ENCODE peak calls at places on chromosomes 5 and 9, in nine cellular contexts. B, H, J, Z, Y, L, Q, W and F are unnamed samples.

GRCh38 chr9:114002986-114003740 is 74.9 kb downstream of the AMBP start:
- DNase-seq in H (no peak), Q (no peak), B (no peak), J (no peak), L (no peak), Y (no peak), Z (no peak), W (no peak), F (no peak)

GRCh38 chr9:4904322-4905134 is 80.5 kb upstream of the JAK2 start:
- DNase-seq in Y (no peak), J (no peak), L (no peak), B (peak), H (no peak), Z (no peak), Q (no peak), W (no peak), F (no peak)

GRCh38 chr9:4894076-4894475 is 91.0 kb upstream of the JAK2 start:
- DNase-seq in H (no peak), B (no peak), Q (no peak), Y (no peak), W (no peak), L (no peak), Z (no peak), J (no peak), F (no peak)

GRCh38 chr5:181204561-181205401 is at the start of gene TRIM7:
- DNase-seq in H (no peak), L (no peak), B (peak), Y (no peak), Z (peak), Q (peak), W (no peak), J (no peak), F (peak)

GRCh38 chr9:123120131-123120530 is 86.7 kb downstream of the GPR21 start:
- DNase-seq in L (no peak), J (no peak), W (no peak), Q (no peak), B (no peak), H (no peak), Y (no peak), Z (no peak), F (no peak)

GRCh38 chr5:83470920-83471404 is 582 bp upstream of the VCAN start:
- DNase-seq in Q (peak), W (no peak), H (no peak), Y (no peak), Z (no peak), B (no peak), L (no peak), J (no peak), F (peak)

GRCh38 chr5:81428446-81428845 is 34.5 kb upstream of the ACOT12 start:
- DNase-seq in L (no peak), H (no peak), Q (no peak), W (no peak), B (peak), Z (no peak), Y (no peak), J (no peak), F (no peak)

GRCh38 chr5:121251954-121252353 is 599.7 kb upstream of the FTMT start:
- DNase-seq in L (peak), B (peak), H (peak), Y (no peak), Q (no peak), W (peak), Z (no peak), J (no peak), F (no peak)

GRCh38 chr5:109409061-109409843 is 522 bp downstream of the PJA2 start:
- DNase-seq in H (peak), Y (peak), W (no peak), Z (peak), L (peak), B (peak), Q (peak), J (peak), F (peak)

GRCh38 chr5:68757813-68758212 is 336.0 kb upstream of the SLC30A5 start:
- DNase-seq in L (no peak), J (no peak), W (no peak), Q (peak), B (no peak), H (no peak), Z (no peak), Y (no peak), F (no peak)

GRCh38 chr5:102138243-102138653 is 157.8 kb downstream of the SLCO4C1 start:
- DNase-seq in H (no peak), J (no peak), L (peak), Y (no peak), Q (no peak), B (peak), W (no peak), Z (no peak), F (no peak)

GRCh38 chr9:85723220-85723619 is 18.5 kb downstream of the AGTPBP1 start:
- DNase-seq in Q (no peak), L (peak), J (no peak), Y (no peak), B (no peak), Z (no peak), W (no peak), H (no peak), F (peak)

GRCh38 chr9:336039-336438 is 121.4 kb downstream of the DOCK8 start:
- DNase-seq in Q (no peak), Z (no peak), H (no peak), L (peak), J (no peak), B (peak), Y (no peak), W (no peak), F (no peak)

GRCh38 chr5:132176543-132176945 is 51.1 kb downstream of the P4HA2 start:
- DNase-seq in B (no peak), Z (no peak), L (no peak), W (no peak), Q (no peak), J (no peak), Y (no peak), H (no peak), F (peak)

GRCh38 chr5:24401767-24402166 is 243.0 kb downstream of the CDH10 start:
- DNase-seq in L (no peak), J (no peak), Q (no peak), B (peak), H (no peak), Y (peak), W (no peak), Z (no peak), F (no peak)

GRCh38 chr9:98884849-98885248 is 58.9 kb upstream of the COL15A1 start:
- DNase-seq in Q (no peak), Y (no peak), Z (no peak), J (no peak), B (no peak), L (no peak), W (no peak), H (no peak), F (no peak)

GRCh38 chr5:151585970-151586369 is 5.2 kb downstream of the FAT2 start:
- DNase-seq in H (no peak), W (no peak), J (no peak), Y (no peak), Q (peak), B (no peak), Z (no peak), L (no peak), F (no peak)

GRCh38 chr9:89595646-89596045 is 9.2 kb upstream of the GADD45G start:
- DNase-seq in W (no peak), H (no peak), B (no peak), Y (no peak), Q (no peak), L (no peak), J (no peak), Z (no peak), F (no peak)

GRCh38 chr5:91302335-91302734 is 80.8 kb downstream of the ARRDC3 start:
- DNase-seq in Q (peak), Z (no peak), Y (no peak), H (no peak), J (no peak), L (no peak), B (peak), W (no peak), F (peak)

GRCh38 chr5:58114324-58114723 is 345.6 kb downstream of the PLK2 start:
- DNase-seq in Z (no peak), J (no peak), H (no peak), L (no peak), Q (no peak), W (no peak), B (no peak), Y (no peak), F (no peak)

GRCh38 chr5:150787659-150788058 is 9.1 kb downstream of the SMIM3 start:
- DNase-seq in Q (no peak), Y (no peak), W (no peak), H (no peak), Z (no peak), L (no peak), B (no peak), J (no peak), F (no peak)

GRCh38 chr9:38482918-38483592 is 58.8 kb upstream of the IGFBPL1 start:
- DNase-seq in J (no peak), W (no peak), Q (peak), B (no peak), Z (no peak), L (no peak), Y (no peak), H (no peak), F (peak)

GRCh38 chr9:120393386-120394057 is 186.4 kb downstream of the CDK5RAP2 start:
- DNase-seq in L (no peak), B (no peak), Z (no peak), H (no peak), Q (no peak), Y (no peak), W (no peak), J (no peak), F (no peak)

GRCh38 chr5:33079548-33079947 is 361.2 kb upstream of the TARS1 start:
- DNase-seq in W (no peak), H (no peak), J (no peak), B (no peak), Y (no peak), L (no peak), Q (no peak), Z (no peak), F (no peak)

GRCh38 chr9:35333551-35333950 is 156.4 kb upstream of the RUSC2 start:
- DNase-seq in Z (no peak), L (no peak), J (no peak), B (no peak), W (no peak), Q (no peak), Y (no peak), H (no peak), F (no peak)

GRCh38 chr5:135723451-135723850 is 111.0 kb upstream of the SLC25A48 start:
- DNase-seq in Q (no peak), B (no peak), L (no peak), Y (no peak), J (no peak), H (no peak), Z (no peak), W (no peak), F (no peak)

GRCh38 chr9:16830806-16831205 is 39.7 kb downstream of the BNC2 start:
- DNase-seq in Y (no peak), B (no peak), Z (no peak), W (no peak), Q (no peak), L (no peak), H (no peak), J (no peak), F (no peak)

GRCh38 chr9:32431940-32432555 is 47.6 kb downstream of the ACO1 start:
- DNase-seq in Q (peak), H (peak), Y (no peak), J (no peak), L (peak), B (peak), W (no peak), Z (peak), F (peak)

GRCh38 chr5:37712750-37713149 is 127.1 kb downstream of the GDNF start:
- DNase-seq in Y (no peak), W (no peak), B (no peak), Q (no peak), H (no peak), L (no peak), J (no peak), Z (no peak), F (no peak)

GRCh38 chr5:37709020-37709419 is 130.8 kb downstream of the GDNF start:
- DNase-seq in B (no peak), J (no peak), L (no peak), H (no peak), Z (no peak), W (no peak), Q (no peak), Y (no peak), F (no peak)

GRCh38 chr5:37715361-37715760 is 124.5 kb downstream of the GDNF start:
- DNase-seq in L (peak), Y (no peak), Q (no peak), J (no peak), B (no peak), Z (no peak), H (no peak), W (no peak), F (no peak)

GRCh38 chr5:37714756-37715155 is 125.1 kb downstream of the GDNF start:
- DNase-seq in Z (no peak), Q (no peak), W (no peak), J (no peak), B (no peak), L (no peak), Y (no peak), H (no peak), F (no peak)

DNA sequence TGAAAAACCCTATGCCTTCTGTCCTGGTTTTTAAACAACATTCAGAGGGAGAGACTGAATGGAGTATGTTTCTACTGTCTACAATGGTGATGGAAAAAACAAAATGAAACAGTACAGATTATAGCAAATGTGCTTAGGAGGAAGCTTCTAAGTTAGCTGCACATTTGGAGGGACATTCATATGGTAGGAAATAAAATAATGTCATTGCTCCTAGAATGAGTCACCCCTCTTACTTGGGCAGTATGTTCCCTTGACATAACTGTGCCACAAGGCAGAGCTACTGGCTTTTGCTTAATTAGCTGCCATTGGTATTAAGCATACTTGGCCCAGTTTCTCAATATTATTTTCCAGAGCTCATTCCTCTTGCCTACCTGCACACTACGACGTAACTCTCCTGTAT is 128.9 kb downstream of the GDNF start:
- DNase-seq in J (no peak), H (no peak), Z (no peak), L (no peak), W (no peak), B (no peak), Q (no peak), Y (no peak), F (no peak)
- H3K27ac ChIP-seq in J (no peak), H (no peak), Z (no peak), L (no peak), W (no peak), B (no peak), Q (no peak), Y (no peak), F (no peak)

DNA sequence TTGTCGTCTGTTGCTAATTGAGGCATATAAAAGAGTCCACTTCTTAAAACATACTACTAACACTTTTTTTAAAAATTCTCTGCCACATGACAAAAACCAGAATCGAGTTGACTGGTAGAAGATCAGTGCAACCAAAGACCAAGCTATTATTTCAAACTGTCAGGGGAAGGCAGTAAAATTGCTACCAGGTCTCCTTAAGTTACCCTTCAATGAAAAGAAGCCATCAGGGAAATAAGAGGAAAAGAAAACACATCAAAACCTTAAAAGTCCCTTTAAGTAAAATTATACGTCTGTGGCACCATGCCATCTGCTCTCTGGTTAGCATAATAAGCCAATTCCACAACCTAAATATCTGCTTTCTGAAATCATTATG is 9.6 kb downstream of the ZNF608 start:
- DNase-seq in B (no peak), Z (no peak), Q (no peak), Y (no peak), L (no peak), W (no peak), J (no peak), H (no peak), F (no peak)
- TF ChIP-seq REST in B (no peak), Z (no peak), Q (no peak), Y (no peak), L (no peak), W (no peak), J (no peak), H (no peak), F (no peak)

GRCh38 chr5:54610197-54610898 is 92.8 kb downstream of the SNX18 start:
- DNase-seq in W (no peak), B (no peak), L (no peak), J (peak), Y (peak), Z (no peak), Q (no peak), H (no peak), F (no peak)
- H3K27ac ChIP-seq in W (no peak), B (no peak), L (no peak), J (no peak), Y (peak), Z (no peak), Q (no peak), H (no peak), F (no peak)

DNA sequence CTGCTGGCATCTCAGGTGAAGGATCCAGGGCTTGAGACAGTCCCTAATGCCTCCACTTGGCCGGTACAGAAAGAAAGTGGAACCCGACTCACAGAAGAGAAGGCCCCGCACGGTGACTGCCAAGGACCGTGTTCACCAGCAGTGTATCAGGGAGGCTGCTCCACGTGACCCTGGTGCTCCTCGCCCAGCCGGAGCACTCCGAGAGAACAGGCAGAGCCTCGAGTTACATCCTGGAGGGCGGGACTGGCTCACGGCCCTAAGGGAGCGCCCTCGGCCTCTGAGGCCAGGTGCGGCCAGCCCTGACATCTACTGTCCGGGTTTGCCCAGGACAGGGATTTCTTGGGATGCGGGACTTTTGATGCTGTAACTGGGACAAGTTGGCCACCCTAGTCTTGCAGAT is 104.0 kb upstream of the SARDH start:
- DNase-seq in Y (no peak), Z (no peak), B (no peak), W (no peak), H (no peak), L (no peak), Q (no peak), J (no peak), F (peak)
- TF ChIP-seq REST in Y (no peak), Z (no peak), B (no peak), W (no peak), H (no peak), L (no peak), Q (no peak), J (no peak), F (no peak)

GRCh38 chr5:142512041-142512679 is 173.7 kb downstream of the FGF1 start:
- DNase-seq in B (no peak), W (no peak), L (no peak), Q (no peak), Y (no peak), J (no peak), H (no peak), Z (no peak), F (no peak)
- H3K27ac ChIP-seq in B (no peak), W (peak), L (no peak), Q (no peak), Y (no peak), J (no peak), H (no peak), Z (no peak), F (no peak)

GRCh38 chr9:37148181-37148580 is 27.8 kb downstream of the ZCCHC7 start:
- DNase-seq in H (no peak), J (no peak), W (no peak), Y (no peak), Z (peak), L (no peak), B (no peak), Q (no peak), F (no peak)

GRCh38 chr9:37146372-37146771 is 26.0 kb downstream of the ZCCHC7 start:
- DNase-seq in J (peak), Z (no peak), Q (no peak), Y (peak), W (no peak), H (no peak), L (no peak), B (no peak), F (no peak)

GRCh38 chr9:37149646-37150308 is 29.4 kb downstream of the ZCCHC7 start:
- DNase-seq in Y (no peak), Z (no peak), J (no peak), H (no peak), L (no peak), Q (no peak), B (no peak), W (no peak), F (peak)

GRCh38 chr9:37141015-37141414 is 20.6 kb downstream of the ZCCHC7 start:
- DNase-seq in W (no peak), Y (no peak), B (no peak), H (no peak), Z (no peak), L (no peak), J (no peak), Q (no peak), F (peak)

GRCh38 chr9:37144762-37145161 is 24.4 kb downstream of the ZCCHC7 start:
- DNase-seq in W (no peak), Y (no peak), L (peak), Z (no peak), H (no peak), B (no peak), Q (no peak), J (peak), F (peak)
- TF ChIP-seq REST in W (no peak), Y (no peak), L (no peak), Z (no peak), H (no peak), B (no peak), Q (no peak), J (no peak), F (no peak)

DNA sequence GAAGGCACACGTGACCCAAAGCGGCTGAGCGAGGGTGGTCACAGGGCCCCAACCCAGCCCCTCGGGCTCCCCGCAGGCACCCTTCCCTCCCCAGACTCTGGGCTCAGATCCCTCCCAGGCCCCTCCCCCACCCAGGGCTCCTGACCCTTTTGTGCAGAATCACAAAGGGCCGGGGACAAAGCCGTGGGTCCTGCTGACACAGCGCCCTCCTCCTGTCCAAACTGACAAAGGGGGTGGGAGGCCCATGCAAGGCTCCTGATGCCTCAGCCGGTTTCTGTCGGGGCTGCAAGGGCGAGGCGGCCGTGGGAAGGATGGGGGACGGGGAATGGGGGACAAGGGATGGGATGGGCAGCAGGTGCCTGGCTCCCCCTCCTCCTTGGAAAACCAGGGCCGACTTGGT is 43.5 kb upstream of the UBAC1 start:
- DNase-seq in B (no peak), H (no peak), Q (no peak), L (no peak), W (no peak), Y (no peak), Z (peak), J (no peak), F (peak)
- H3K27ac ChIP-seq in B (peak), H (no peak), Q (no peak), L (no peak), W (no peak), Y (no peak), Z (no peak), J (no peak), F (no peak)

DNA sequence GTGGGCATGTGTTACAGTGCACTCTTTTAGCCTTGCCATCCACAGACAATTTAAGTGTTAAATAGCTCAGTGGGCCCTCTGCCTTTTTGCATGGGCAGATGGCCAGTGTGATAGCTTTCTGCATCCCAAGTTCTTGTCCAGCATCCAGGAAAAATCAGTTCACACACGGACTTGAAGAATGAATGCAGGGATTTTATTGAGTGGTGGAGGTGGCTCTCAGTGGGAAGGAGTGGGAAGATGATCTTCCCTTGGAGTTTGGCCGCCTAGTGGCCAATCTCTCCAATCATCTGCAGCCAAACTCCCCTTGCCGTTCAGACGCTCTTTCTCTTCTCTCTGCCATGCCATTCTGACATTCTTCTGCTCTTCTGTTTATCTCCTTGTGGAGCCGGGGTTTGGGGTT is 322.4 kb upstream of the GRAMD2B start:
- DNase-seq in L (no peak), Z (no peak), W (no peak), Q (no peak), H (peak), J (no peak), B (peak), Y (no peak), F (peak)
- TF ChIP-seq REST in L (no peak), Z (no peak), W (no peak), Q (no peak), H (no peak), J (no peak), B (no peak), Y (no peak), F (no peak)